ENCODE peak calls at places on chromosomes 12 and 14, in five cellular contexts. A is H9, N is H1, E is neuronal stem cell, Q is trophoblast cell. M is an unnamed sample.
A peak's percentile ranks its signal among the peaks of the same experiment; 100 is the strongest.

GRCh38 chr12:56645201-56645716 is 525 bp downstream of the ATP5F1B start:
- DNase-seq in A (no peak), N (no peak), E (no peak), Q (peak; percentile 21), M (no peak)

GRCh38 chr14:49853158-49853477 is 530 bp upstream of the NEMF start:
- DNase-seq in A (no peak), N (no peak), E (no peak), Q (no peak), M (no peak)

GRCh38 chr12:41213648-41214047 is 25.5 kb downstream of the PDZRN4 start:
- DNase-seq in A (no peak), N (no peak), E (no peak), Q (no peak), M (no peak)

GRCh38 chr12:50786498-50787231 is 22.8 kb downstream of the ATF1 start:
- DNase-seq in A (no peak), N (no peak), E (no peak), Q (peak; percentile 96), M (peak; percentile 97)

GRCh38 chr14:61562321-61563161 is 132.8 kb upstream of the HIF1A start:
- DNase-seq in A (no peak), N (no peak), E (no peak), Q (peak; percentile 95), M (peak; percentile 100)

GRCh38 chr12:52119398-52120254 is 40.1 kb downstream of the SMIM41 start:
- DNase-seq in A (peak; percentile 96), N (peak; percentile 88), E (peak; percentile 64), Q (peak; percentile 53), M (no peak)

GRCh38 chr12:96197503-96198272 is 3.5 kb downstream of the ELK3 start:
- DNase-seq in A (no peak), N (no peak), E (no peak), Q (peak; percentile 46), M (peak; percentile 97)

GRCh38 chr12:43208221-43208620 is 343.8 kb downstream of the ADAMTS20 start:
- DNase-seq in A (no peak), N (no peak), E (no peak), Q (no peak), M (no peak)

GRCh38 chr14:63563370-63564026 is 20.3 kb upstream of the PPP2R5E start:
- DNase-seq in A (no peak), N (no peak), E (no peak), Q (peak; percentile 98), M (peak; percentile 30)

GRCh38 chr12:89468648-89469326 is 55.8 kb downstream of the GALNT4 start:
- DNase-seq in A (no peak), N (no peak), E (no peak), Q (no peak), M (no peak)

GRCh38 chr12:79983492-79983891 is 48.6 kb upstream of the PPP1R12A start:
- DNase-seq in A (no peak), N (no peak), E (no peak), Q (no peak), M (peak; percentile 78)

GRCh38 chr12:12853435-12853834 is 37.9 kb upstream of the GPRC5A start:
- DNase-seq in A (no peak), N (no peak), E (no peak), Q (no peak), M (no peak)

GRCh38 chr14:28635387-28635786 is 131.2 kb upstream of the FOXG1 start:
- DNase-seq in A (no peak), N (no peak), E (peak; percentile 35), Q (peak; percentile 64), M (peak; percentile 16)

GRCh38 chr12:103928736-103929050 is 1.5 kb upstream of the HSP90B1 start:
- DNase-seq in A (no peak), N (no peak), E (no peak), Q (no peak), M (no peak)

GRCh38 chr12:69274861-69275260 is 35.5 kb downstream of the CPSF6 start:
- DNase-seq in A (no peak), N (no peak), E (no peak), Q (no peak), M (peak; percentile 48)

GRCh38 chr14:61891251-61891650 is 129.0 kb downstream of the SNAPC1 start:
- DNase-seq in A (no peak), N (no peak), E (peak; percentile 8), Q (peak; percentile 28), M (peak; percentile 32)

GRCh38 chr14:23568600-23569310 is 1.2 kb upstream of the AP1G2 start:
- DNase-seq in A (peak; percentile 66), N (no peak), E (no peak), Q (peak; percentile 13), M (no peak)

GRCh38 chr12:108568653-108569154 is 6.3 kb downstream of the ISCU start:
- DNase-seq in A (no peak), N (peak; percentile 19), E (no peak), Q (no peak), M (no peak)

GRCh38 chr12:47946413-47947107 is 16.8 kb upstream of the TMEM106C start:
- DNase-seq in A (no peak), N (no peak), E (no peak), Q (no peak), M (peak; percentile 41)

GRCh38 chr12:28035483-28035882 is 63.0 kb upstream of the PTHLH start:
- DNase-seq in A (no peak), N (no peak), E (no peak), Q (peak; percentile 13), M (peak; percentile 87)

GRCh38 chr12:63991036-63991547 is 146.6 kb downstream of the SRGAP1 start:
- DNase-seq in A (no peak), N (no peak), E (no peak), Q (no peak), M (peak; percentile 48)

GRCh38 chr12:63985945-63986344 is 141.4 kb downstream of the SRGAP1 start:
- DNase-seq in A (no peak), N (no peak), E (no peak), Q (no peak), M (no peak)

GRCh38 chr12:63985456-63985855 is 141.0 kb downstream of the SRGAP1 start:
- DNase-seq in A (no peak), N (no peak), E (no peak), Q (no peak), M (no peak)

GRCh38 chr12:63994704-63995103 is 150.2 kb downstream of the SRGAP1 start:
- DNase-seq in A (no peak), N (no peak), E (no peak), Q (no peak), M (peak; percentile 61)

DNA sequence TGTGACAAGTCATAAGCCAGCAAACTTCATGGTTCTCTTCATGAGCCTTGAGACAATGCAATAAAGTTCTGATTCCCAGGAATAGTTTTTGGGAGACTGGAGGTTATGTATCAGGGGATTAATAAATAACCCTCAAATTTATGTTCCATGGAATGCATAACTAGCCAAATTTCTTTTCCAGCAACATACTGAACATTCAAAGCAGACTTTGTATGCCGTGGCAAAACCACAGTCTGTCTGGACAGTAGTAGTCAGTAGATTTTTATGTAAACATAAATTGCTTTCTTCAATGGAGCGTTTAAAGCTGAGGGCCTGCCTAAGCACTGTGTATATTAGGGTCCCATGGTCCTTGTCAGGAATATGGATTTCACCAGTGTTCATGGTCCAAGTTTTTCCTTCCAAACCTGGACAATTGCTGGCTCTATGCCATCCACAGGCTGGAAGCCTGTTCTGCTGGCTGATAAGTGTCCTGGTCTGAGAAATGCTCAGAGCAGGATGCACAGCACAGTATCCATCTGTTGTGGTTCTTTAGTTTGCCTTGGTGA is 144.9 kb downstream of the SRGAP1 start:
- DNase-seq in A (no peak), N (no peak), E (no peak), Q (no peak), M (peak; percentile 77)
- H3K18ac ChIP-seq in A (no peak overlapping the region), N (no peak overlapping the region), E (no peak overlapping the region), Q (no peak overlapping the region), M (peak overlapping the region; percentile 53)

GRCh38 chr12:131895640-131896079 is 1.2 kb downstream of the ULK1 start:
- DNase-seq in A (peak; percentile 39), N (no peak), E (no peak), Q (no peak), M (no peak)

GRCh38 chr12:131896080-131896810 is 1.8 kb downstream of the ULK1 start:
- DNase-seq in A (peak; percentile 96), N (peak; percentile 90), E (peak; percentile 76), Q (peak; percentile 82), M (peak; percentile 89)

GRCh38 chr12:131894313-131894860 is at the start of gene ULK1:
- DNase-seq in A (peak; percentile 98), N (peak; percentile 97), E (peak; percentile 95), Q (peak; percentile 97), M (peak; percentile 80)

GRCh38 chr12:131893605-131894312 is 663 bp upstream of the ULK1 start:
- DNase-seq in A (no peak), N (no peak), E (no peak), Q (peak; percentile 16), M (no peak)

DNA sequence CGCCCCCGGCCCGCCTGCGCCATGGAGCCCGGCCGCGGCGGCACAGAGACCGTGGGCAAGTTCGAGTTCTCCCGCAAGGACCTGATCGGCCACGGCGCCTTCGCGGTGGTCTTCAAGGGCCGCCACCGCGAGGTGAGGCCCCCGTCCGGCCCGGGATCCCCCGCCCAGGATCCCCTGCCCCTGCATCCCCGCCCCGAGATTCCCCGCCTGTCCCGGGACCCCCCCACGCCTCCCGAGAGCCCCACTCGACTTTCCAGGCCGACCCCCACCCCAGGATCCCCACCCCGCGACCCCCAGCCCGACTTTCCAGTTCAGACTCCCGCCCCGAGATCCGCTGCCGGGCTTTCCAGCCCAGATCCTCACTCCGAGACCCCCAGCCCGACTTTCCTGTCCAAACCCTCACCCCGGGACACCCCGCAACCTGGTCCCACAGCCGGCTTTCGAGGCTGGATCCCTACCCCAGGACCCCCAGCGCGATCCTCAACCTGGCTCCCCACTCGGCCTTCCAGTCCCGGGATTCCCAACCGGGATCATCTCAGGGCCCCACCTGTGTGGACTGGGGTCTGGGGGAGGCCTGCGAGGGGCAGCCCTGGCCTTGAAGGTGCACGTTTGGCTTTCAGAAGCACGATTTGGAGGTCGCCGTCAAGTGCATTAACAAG is 688 bp downstream of the ULK1 start:
- DNase-seq in A (peak; percentile 43), N (peak; percentile 57), E (no peak), Q (no peak), M (no peak)
- H3K18ac ChIP-seq in A (no peak overlapping the region), N (no peak overlapping the region), E (peak overlapping the region; percentile 87), Q (peak overlapping the region; percentile 69), M (no peak overlapping the region)

GRCh38 chr14:68510201-68510600 is 282.7 kb downstream of the ZFP36L1 start:
- DNase-seq in A (no peak), N (no peak), E (no peak), Q (no peak), M (peak; percentile 69)

GRCh38 chr14:68509188-68509953 is 283.5 kb downstream of the ZFP36L1 start:
- DNase-seq in A (no peak), N (peak; percentile 20), E (no peak), Q (no peak), M (peak; percentile 65)

GRCh38 chr14:68507544-68508081 is 285.3 kb downstream of the ZFP36L1 start:
- DNase-seq in A (no peak), N (no peak), E (no peak), Q (no peak), M (no peak)

GRCh38 chr14:68506645-68507405 is 286.0 kb downstream of the ZFP36L1 start:
- DNase-seq in A (no peak), N (no peak), E (no peak), Q (no peak), M (no peak)

DNA sequence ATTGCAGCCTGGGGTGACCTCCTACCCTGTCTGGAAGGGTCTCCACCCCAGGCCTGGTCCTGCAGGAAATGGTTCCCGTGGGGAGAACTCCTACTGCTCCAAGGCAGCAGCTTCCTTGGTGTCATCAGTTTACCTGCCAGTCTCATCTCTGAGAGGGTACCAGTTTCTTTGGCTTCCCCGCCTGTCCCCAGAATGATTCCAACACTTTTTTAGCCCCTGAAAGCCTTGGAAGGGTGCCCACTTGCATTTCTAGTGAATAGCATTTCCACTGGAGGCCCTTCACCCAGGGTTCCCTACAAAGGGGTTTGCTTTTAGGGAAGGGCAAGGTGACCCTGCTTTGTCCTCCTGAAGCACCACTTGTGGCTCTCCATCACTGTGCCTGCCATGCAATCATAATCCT is 284.3 kb downstream of the ZFP36L1 start:
- DNase-seq in A (no peak), N (peak; percentile 26), E (no peak), Q (no peak), M (no peak)
- H3K18ac ChIP-seq in A (no peak overlapping the region), N (no peak overlapping the region), E (peak overlapping the region; percentile 11), Q (peak overlapping the region; percentile 24), M (no peak overlapping the region)

GRCh38 chr12:111841750-111842555 is at the start of gene MAPKAPK5:
- DNase-seq in A (peak; percentile 95), N (peak; percentile 98), E (peak; percentile 97), Q (peak; percentile 99), M (peak; percentile 95)
- H3K18ac ChIP-seq in A (peak within 1 kb of the TSS; percentile 100), N (peak within 1 kb of the TSS; percentile 85), E (peak within 1 kb of the TSS; percentile 100), Q (peak within 1 kb of the TSS; percentile 94), M (peak within 1 kb of the TSS; percentile 62)